ENCODE peak calls at places on chromosome 18, in six cellular contexts. N is ACHN; T is natural killer cell treated with Interleukin-12 subunit alpha and Interleukin-12 subunit beta and Interleukin-15 and Interleukin-18, amount 100 ng/mL, for 72 hours; J is colonic mucosa; I is stimulated activated CD4-positive, alpha-beta T cell treated with anti-CD3 and anti-CD28 coated beads, TNF-alpha, amount 100 ng/mL, for 48 hours; K is adrenal gland. O is an unnamed sample.

GRCh38 chr18:37138456-37138855 is 309.5 kb downstream of the KIAA1328 start:
- DNase-seq in N (no peak), T (no peak), K (no peak), J (no peak), I (no peak), O (no peak)

GRCh38 chr18:40851014-40851429 is 1104.0 kb upstream of the PIK3C3 start:
- DNase-seq in T (no peak), K (no peak), N (no peak), J (no peak), I (no peak), O (no peak)

GRCh38 chr18:21117385-21118135 is 5.9 kb upstream of the ROCK1 start:
- DNase-seq in I (no peak), J (no peak), N (no peak), T (no peak), K (peak; percentile 37), O (no peak)

GRCh38 chr18:39660141-39660540 is 2094.5 kb upstream of the CELF4 start:
- DNase-seq in I (no peak), N (no peak), J (no peak), K (no peak), T (no peak), O (no peak)

GRCh38 chr18:58194028-58194427 is 150.0 kb downstream of the NEDD4L start:
- DNase-seq in I (no peak), T (no peak), J (peak; percentile 23), N (no peak), K (no peak), O (no peak)

GRCh38 chr18:13112982-13113381 is 105.6 kb upstream of the LDLRAD4 start:
- DNase-seq in N (peak; percentile 24), J (no peak), T (no peak), K (peak; percentile 41), I (no peak), O (no peak)

GRCh38 chr18:46152808-46153617 is 48.8 kb downstream of the HAUS1 start:
- DNase-seq in N (no peak), J (no peak), I (no peak), T (no peak), K (no peak), O (no peak)

GRCh38 chr18:3455938-3456685 is 6.1 kb downstream of the TGIF1 start:
- DNase-seq in T (no peak), N (peak; percentile 92), K (no peak), J (peak; percentile 57), I (no peak), O (no peak)

GRCh38 chr18:28432350-28432749 is 255.4 kb upstream of the CDH2 start:
- DNase-seq in J (no peak), K (no peak), T (no peak), I (no peak), N (no peak), O (no peak)

GRCh38 chr18:11842562-11842961 is 8.7 kb upstream of the CHMP1B start:
- DNase-seq in T (no peak), K (no peak), N (no peak), I (no peak), J (no peak), O (no peak)

GRCh38 chr18:60413944-60414547 is 41.5 kb upstream of the MC4R start:
- DNase-seq in N (peak; percentile 24), I (no peak), T (no peak), K (no peak), J (no peak), O (no peak)

GRCh38 chr18:48915621-48916425 is 34.9 kb downstream of the SMAD7 start:
- DNase-seq in N (no peak), I (no peak), T (peak; percentile 58), J (no peak), K (peak; percentile 15), O (no peak)

O was measured in mucosa of gallbladder.